ENCODE peak calls at places on chromosomes 4 and X, in five cellular contexts. One of them, this sample, is unnamed.

GRCh38 chrX:154370300-154370881 is 4.0 kb downstream of the FLNA start:
- DNase-seq in myocyte: peak; percentile 50
- DNase-seq in NCI-H69: peak; percentile 58
- DNase-seq in NCI-H1092 treated with DMSO at 0.1 percent for 48 hours: peak; percentile 44
- DNase-seq in T-helper 1 cell: no peak
- DNase-seq in this sample: peak; percentile 53

GRCh38 chr4:141807501-141807900 is 171.1 kb downstream of the IL15 start:
- DNase-seq in myocyte: no peak
- DNase-seq in NCI-H69: no peak
- DNase-seq in NCI-H1092 treated with DMSO at 0.1 percent for 48 hours: no peak
- DNase-seq in T-helper 1 cell: no peak
- DNase-seq in this sample: no peak

GRCh38 chr4:40256329-40256728 is 59.5 kb downstream of the RHOH start:
- DNase-seq in myocyte: no peak
- DNase-seq in NCI-H69: peak; percentile 29
- DNase-seq in NCI-H1092 treated with DMSO at 0.1 percent for 48 hours: no peak
- DNase-seq in T-helper 1 cell: no peak
- DNase-seq in this sample: no peak

GRCh38 chr4:79042079-79042674 is 102.9 kb upstream of the PAQR3 start:
- DNase-seq in myocyte: peak; percentile 61
- DNase-seq in NCI-H69: peak; percentile 85
- DNase-seq in NCI-H1092 treated with DMSO at 0.1 percent for 48 hours: peak; percentile 33
- DNase-seq in T-helper 1 cell: no peak
- DNase-seq in this sample: peak; percentile 57

GRCh38 chr4:153318696-153319320 is 25.7 kb upstream of the MND1 start:
- DNase-seq in myocyte: peak; percentile 68
- DNase-seq in NCI-H69: peak; percentile 64
- DNase-seq in NCI-H1092 treated with DMSO at 0.1 percent for 48 hours: peak; percentile 39
- DNase-seq in T-helper 1 cell: no peak
- DNase-seq in this sample: peak; percentile 81

GRCh38 chr4:160510925-160511324 is 1408.0 kb downstream of the RAPGEF2 start:
- DNase-seq in myocyte: no peak
- DNase-seq in NCI-H69: no peak
- DNase-seq in NCI-H1092 treated with DMSO at 0.1 percent for 48 hours: no peak
- DNase-seq in T-helper 1 cell: no peak
- DNase-seq in this sample: no peak

GRCh38 chr4:78971326-78971725 is 32.1 kb upstream of the PAQR3 start:
- DNase-seq in myocyte: peak; percentile 19
- DNase-seq in NCI-H69: no peak
- DNase-seq in NCI-H1092 treated with DMSO at 0.1 percent for 48 hours: no peak
- DNase-seq in T-helper 1 cell: no peak
- DNase-seq in this sample: no peak

GRCh38 chr4:8200302-8200975 is 1.3 kb downstream of the SH3TC1 start:
- DNase-seq in myocyte: no peak
- DNase-seq in NCI-H69: no peak
- DNase-seq in NCI-H1092 treated with DMSO at 0.1 percent for 48 hours: no peak
- DNase-seq in T-helper 1 cell: peak; percentile 25
- DNase-seq in this sample: peak; percentile 69

GRCh38 chr4:24657768-24658617 is 73.6 kb upstream of the DHX15 start:
- DNase-seq in myocyte: peak; percentile 82
- DNase-seq in NCI-H69: peak; percentile 87
- DNase-seq in NCI-H1092 treated with DMSO at 0.1 percent for 48 hours: peak; percentile 32
- DNase-seq in T-helper 1 cell: no peak
- DNase-seq in this sample: peak; percentile 49

GRCh38 chrX:14729058-14729457 is 143.8 kb downstream of the FANCB start:
- DNase-seq in myocyte: no peak
- DNase-seq in NCI-H69: no peak
- DNase-seq in NCI-H1092 treated with DMSO at 0.1 percent for 48 hours: no peak
- DNase-seq in T-helper 1 cell: no peak
- DNase-seq in this sample: no peak

GRCh38 chr4:102715057-102715456 is 45.7 kb downstream of the MANBA start:
- DNase-seq in myocyte: peak; percentile 44
- DNase-seq in NCI-H69: no peak
- DNase-seq in NCI-H1092 treated with DMSO at 0.1 percent for 48 hours: no peak
- DNase-seq in T-helper 1 cell: no peak
- DNase-seq in this sample: no peak

GRCh38 chr4:7512428-7512827 is 77.7 kb upstream of the PSAPL1 start:
- DNase-seq in myocyte: no peak
- DNase-seq in NCI-H69: no peak
- DNase-seq in NCI-H1092 treated with DMSO at 0.1 percent for 48 hours: no peak
- DNase-seq in T-helper 1 cell: no peak
- DNase-seq in this sample: peak; percentile 41